ENCODE peak calls at places on chromosome 20, in seven cellular contexts. One of them, this sample, is unnamed.

GRCh38 chr20:59435496-59435895 is 135.1 kb downstream of the EDN3 start:
- DNase-seq in NCI-H2081: no peak
- DNase-seq in stimulated activated CD4-positive, alpha-beta T cell treated with anti-CD3 and anti-CD28 coated beads, Interleukin-2, amount 100 ng/mL, for 48 hours: no peak
- DNase-seq in ACHN: no peak
- DNase-seq in heart right ventricle: no peak
- DNase-seq in activated T-helper 1 cell treated with Interleukin-2 at 50 U/mL for 16 hours: no peak
- DNase-seq in H9: no peak
- DNase-seq in this sample: no peak

GRCh38 chr20:1150218-1150617 is 31.8 kb downstream of the PSMF1 start:
- DNase-seq in ACHN: no peak
- DNase-seq in heart right ventricle: no peak
- DNase-seq in NCI-H2081: no peak
- DNase-seq in stimulated activated CD4-positive, alpha-beta T cell treated with anti-CD3 and anti-CD28 coated beads, Interleukin-2, amount 100 ng/mL, for 48 hours: peak
- DNase-seq in activated T-helper 1 cell treated with Interleukin-2 at 50 U/mL for 16 hours: no peak
- DNase-seq in H9: no peak
- DNase-seq in this sample: no peak

GRCh38 chr20:47336013-47336754 is 20.3 kb downstream of the ZMYND8 start:
- DNase-seq in heart right ventricle: peak
- DNase-seq in activated T-helper 1 cell treated with Interleukin-2 at 50 U/mL for 16 hours: no peak
- DNase-seq in stimulated activated CD4-positive, alpha-beta T cell treated with anti-CD3 and anti-CD28 coated beads, Interleukin-2, amount 100 ng/mL, for 48 hours: no peak
- DNase-seq in ACHN: no peak
- DNase-seq in NCI-H2081: no peak
- DNase-seq in H9: no peak
- DNase-seq in this sample: no peak

GRCh38 chr20:41058007-41058673 is 29.5 kb downstream of the TOP1 start:
- DNase-seq in activated T-helper 1 cell treated with Interleukin-2 at 50 U/mL for 16 hours: no peak
- DNase-seq in ACHN: no peak
- DNase-seq in stimulated activated CD4-positive, alpha-beta T cell treated with anti-CD3 and anti-CD28 coated beads, Interleukin-2, amount 100 ng/mL, for 48 hours: no peak
- DNase-seq in heart right ventricle: no peak
- DNase-seq in NCI-H2081: no peak
- DNase-seq in H9: no peak
- DNase-seq in this sample: peak

GRCh38 chr20:32325706-32326506 is 32.2 kb upstream of the ASXL1 start:
- DNase-seq in activated T-helper 1 cell treated with Interleukin-2 at 50 U/mL for 16 hours: no peak
- DNase-seq in NCI-H2081: peak
- DNase-seq in stimulated activated CD4-positive, alpha-beta T cell treated with anti-CD3 and anti-CD28 coated beads, Interleukin-2, amount 100 ng/mL, for 48 hours: no peak
- DNase-seq in heart right ventricle: no peak
- DNase-seq in ACHN: peak
- DNase-seq in H9: no peak
- DNase-seq in this sample: no peak

GRCh38 chr20:38842558-38842981 is 37.1 kb downstream of the PPP1R16B start:
- DNase-seq in stimulated activated CD4-positive, alpha-beta T cell treated with anti-CD3 and anti-CD28 coated beads, Interleukin-2, amount 100 ng/mL, for 48 hours: peak
- DNase-seq in activated T-helper 1 cell treated with Interleukin-2 at 50 U/mL for 16 hours: peak
- DNase-seq in ACHN: no peak
- DNase-seq in heart right ventricle: no peak
- DNase-seq in NCI-H2081: no peak
- DNase-seq in H9: no peak
- DNase-seq in this sample: no peak

GRCh38 chr20:44738779-44739477 is 6.7 kb upstream of the KCNK15 start:
- DNase-seq in ACHN: peak
- DNase-seq in H9: peak
- DNase-seq in activated T-helper 1 cell treated with Interleukin-2 at 50 U/mL for 16 hours: no peak
- DNase-seq in stimulated activated CD4-positive, alpha-beta T cell treated with anti-CD3 and anti-CD28 coated beads, Interleukin-2, amount 100 ng/mL, for 48 hours: no peak
- DNase-seq in heart right ventricle: peak
- DNase-seq in NCI-H2081: peak
- DNase-seq in this sample: peak

GRCh38 chr20:2617099-2617714 is 35.2 kb upstream of the NOP56 start:
- DNase-seq in NCI-H2081: no peak
- DNase-seq in ACHN: no peak
- DNase-seq in stimulated activated CD4-positive, alpha-beta T cell treated with anti-CD3 and anti-CD28 coated beads, Interleukin-2, amount 100 ng/mL, for 48 hours: no peak
- DNase-seq in heart right ventricle: no peak
- DNase-seq in activated T-helper 1 cell treated with Interleukin-2 at 50 U/mL for 16 hours: no peak
- DNase-seq in H9: no peak
- DNase-seq in this sample: no peak

GRCh38 chr20:3563548-3564177 is 92.8 kb downstream of the ATRN start:
- DNase-seq in stimulated activated CD4-positive, alpha-beta T cell treated with anti-CD3 and anti-CD28 coated beads, Interleukin-2, amount 100 ng/mL, for 48 hours: no peak
- DNase-seq in H9: no peak
- DNase-seq in NCI-H2081: peak
- DNase-seq in ACHN: peak
- DNase-seq in heart right ventricle: no peak
- DNase-seq in activated T-helper 1 cell treated with Interleukin-2 at 50 U/mL for 16 hours: no peak
- DNase-seq in this sample: peak